ENCODE peak calls at places on chromosomes 5 and 9, in ten cellular contexts. G is IMR-90, Y is thyroid gland, Z is HCT116, U is GM12878, O is A549, E is body of pancreas, F is transverse colon, X is heart left ventricle, V is esophagus squamous epithelium. C is an unnamed sample.
A peak's percentile ranks its signal among the peaks of the same experiment; 100 is the strongest.

GRCh38 chr5:17329566-17329965 is 112.1 kb downstream of the BASP1 start:
- DNase-seq in G (no peak), Y (no peak), Z (no peak), U (no peak), O (no peak), E (no peak), F (no peak), X (no peak), V (no peak), C (no peak)

GRCh38 chr5:132134384-132134783 is 60.8 kb downstream of the CSF2 start:
- DNase-seq in G (peak; percentile 30), Y (no peak), Z (peak; percentile 8), U (no peak), O (peak; percentile 24), E (no peak), F (no peak), X (no peak), V (no peak), C (no peak)

GRCh38 chr9:83431470-83432060 is 106.6 kb downstream of the FRMD3 start:
- DNase-seq in G (no peak), Y (peak; percentile 82), Z (no peak), U (no peak), O (peak; percentile 26), E (peak; percentile 80), F (peak; percentile 28), X (no peak), V (no peak), C (peak; percentile 77)

GRCh38 chr5:2136728-2137333 is 254.1 kb upstream of the IRX4 start:
- DNase-seq in G (no peak), Y (no peak), Z (no peak), U (no peak), O (no peak), E (no peak), F (no peak), X (no peak), V (no peak), C (no peak)

GRCh38 chr5:159095218-159095617 is 4.5 kb downstream of the EBF1 start:
- DNase-seq in G (no peak), Y (no peak), Z (no peak), U (no peak), O (no peak), E (no peak), F (no peak), X (no peak), V (no peak), C (no peak)

GRCh38 chr5:107633171-107633901 is 37.4 kb downstream of the EFNA5 start:
- DNase-seq in G (peak; percentile 3), Y (no peak), Z (no peak), U (no peak), O (no peak), E (no peak), F (no peak), X (no peak), V (no peak), C (no peak)

GRCh38 chr5:169431386-169431785 is 130.4 kb upstream of the SLIT3 start:
- DNase-seq in G (no peak), Y (no peak), Z (no peak), U (no peak), O (no peak), E (no peak), F (no peak), X (no peak), V (no peak), C (no peak)

GRCh38 chr9:22357016-22357415 is 89.6 kb upstream of the DMRTA1 start:
- DNase-seq in G (no peak), Y (no peak), Z (no peak), U (no peak), O (no peak), E (no peak), F (no peak), X (no peak), V (no peak), C (no peak)

GRCh38 chr9:109422641-109423040 is 75.5 kb downstream of the PTPN3 start:
- DNase-seq in G (no peak), Y (peak; percentile 20), Z (no peak), U (peak; percentile 91), O (no peak), E (no peak), F (no peak), X (no peak), V (no peak), C (no peak)

GRCh38 chr9:132994410-132995120 is 16.1 kb downstream of the GFI1B start:
- DNase-seq in G (peak; percentile 57), Y (no peak), Z (no peak), U (no peak), O (peak; percentile 29), E (no peak), F (peak; percentile 36), X (no peak), V (no peak), C (peak; percentile 46)

GRCh38 chr9:27162045-27162444 is 53.0 kb downstream of the TEK start:
- DNase-seq in G (peak; percentile 79), Y (no peak), Z (no peak), U (no peak), O (no peak), E (no peak), F (no peak), X (no peak), V (no peak), C (no peak)

GRCh38 chr5:112546946-112547647 is 128.0 kb upstream of the EPB41L4A start:
- DNase-seq in G (no peak), Y (no peak), Z (no peak), U (no peak), O (no peak), E (no peak), F (no peak), X (no peak), V (no peak), C (no peak)

DNA sequence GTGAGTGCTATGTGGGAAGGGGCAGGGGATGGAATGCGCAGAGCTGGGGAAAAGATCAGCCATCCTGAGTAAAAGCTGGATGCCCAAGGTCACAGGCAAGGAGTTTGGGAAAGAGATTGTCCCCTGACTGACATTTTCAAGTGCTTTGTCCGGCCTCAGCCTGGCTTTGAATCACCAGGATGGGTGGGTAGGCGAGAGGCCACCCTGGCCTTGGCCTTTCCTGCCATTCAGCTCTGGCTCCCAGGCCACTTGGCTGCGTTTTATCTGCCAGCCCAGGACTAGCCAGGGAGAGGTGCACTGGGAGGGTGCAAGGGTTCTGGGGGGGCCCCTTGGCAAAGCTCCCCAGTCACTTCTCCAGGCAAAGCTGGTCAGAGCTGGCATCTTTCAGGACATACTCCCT is 37.4 kb upstream of the SYNPO start:
- DNase-seq in G (no peak), Y (no peak), Z (no peak), U (no peak), O (no peak), E (no peak), F (no peak), X (no peak), V (no peak), C (peak; percentile 39)
- H3K27ac ChIP-seq in G (no peak overlapping the region), Y (no peak overlapping the region), Z (no peak overlapping the region), U (no peak overlapping the region), O (peak overlapping the region; percentile 21), E (no peak overlapping the region), F (no peak overlapping the region), X (peak overlapping the region; percentile 57), V (no peak overlapping the region), C (peak overlapping the region; percentile 51)

GRCh38 chr5:73149540-73149939 is 23.5 kb upstream of the TMEM174 start:
- DNase-seq in G (no peak), Y (no peak), Z (no peak), U (no peak), O (no peak), E (no peak), F (no peak), X (no peak), V (no peak), C (no peak)
- TF ChIP-seq POLR2A in G (no peak), Y (no peak), Z (no peak), U (no peak), O (no peak), E (no peak), F (no peak), X (no peak), V (no peak), C (no peak)

DNA sequence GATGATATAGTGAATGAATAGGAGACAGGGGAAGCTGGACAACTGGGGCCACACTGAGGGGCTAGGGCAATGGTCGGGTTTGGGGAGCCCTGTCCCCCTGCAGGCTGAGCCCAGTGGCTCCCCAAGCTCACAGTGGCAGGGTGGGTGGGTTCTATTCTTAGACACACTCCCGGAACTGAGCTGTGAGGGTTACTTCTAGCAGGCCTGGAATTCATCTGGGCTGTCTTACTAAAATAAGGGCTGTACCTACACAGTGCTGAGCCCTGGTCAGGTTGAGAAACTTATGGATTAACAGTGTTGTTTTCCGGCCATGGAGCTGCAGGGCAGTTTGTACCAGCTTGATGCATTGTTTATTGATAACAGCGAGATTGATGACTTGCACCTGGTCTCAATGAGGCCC is 58.8 kb downstream of the C5orf15 start:
- DNase-seq in G (no peak), Y (no peak), Z (no peak), U (no peak), O (no peak), E (no peak), F (no peak), X (no peak), V (no peak), C (no peak)
- H3K27ac ChIP-seq in G (no peak overlapping the region), Y (no peak overlapping the region), Z (no peak overlapping the region), U (no peak overlapping the region), O (no peak overlapping the region), E (no peak overlapping the region), F (no peak overlapping the region), X (no peak overlapping the region), V (no peak overlapping the region), C (no peak overlapping the region)

DNA sequence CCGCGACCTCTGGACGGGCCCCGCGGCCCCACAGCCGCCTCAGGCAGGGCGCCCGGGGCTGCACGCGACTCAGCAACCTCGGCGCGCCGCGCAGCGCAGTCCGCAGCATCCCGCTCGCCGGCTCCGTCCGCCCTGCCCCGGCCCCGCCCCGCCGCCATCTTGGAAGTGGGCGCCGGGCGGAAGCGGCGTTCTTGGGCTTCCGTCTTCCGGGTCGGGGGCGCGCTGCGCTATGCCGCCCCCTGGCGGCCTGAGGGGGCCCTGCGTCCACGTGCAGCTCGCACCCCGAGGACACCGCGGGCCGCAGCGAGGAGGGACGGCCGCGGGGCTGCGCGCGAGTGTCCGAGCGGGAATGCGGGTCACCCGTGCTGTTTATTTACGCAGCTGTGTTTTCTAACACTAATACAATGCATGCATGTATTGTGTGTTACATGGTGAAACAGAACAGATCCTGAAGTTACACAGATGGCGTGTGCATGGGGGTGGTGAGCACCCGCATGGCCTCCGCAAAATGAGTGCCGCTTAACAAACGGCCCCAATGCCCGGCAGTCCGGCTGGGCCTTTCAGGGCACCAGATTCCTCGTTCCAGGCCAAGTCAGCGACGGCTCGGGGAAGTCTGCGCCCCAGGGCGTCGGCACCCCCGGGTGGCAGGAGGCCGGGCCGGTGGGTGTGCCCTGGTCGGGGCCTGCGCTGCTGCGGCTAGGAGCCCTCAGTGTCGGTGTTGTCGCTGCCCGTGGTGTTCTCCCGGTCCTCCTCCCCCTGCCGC is at the start of gene DNLZ:
- DNase-seq in G (peak; percentile 76), Y (peak; percentile 82), Z (peak; percentile 66), U (peak; percentile 32), O (peak; percentile 87), E (peak; percentile 88), F (peak; percentile 89), X (peak; percentile 88), V (no peak), C (peak; percentile 92)
- TF ChIP-seq POLR2A in G (peak; percentile 48), Y (peak; percentile 62), Z (peak; percentile 54), U (peak; percentile 81), O (peak; percentile 60), E (no peak), F (no peak), X (no peak), V (no peak), C (peak; percentile 69)